ENCODE peak calls at places on chromosomes 16 and 17, in four cellular contexts. M, Z, H and S are unnamed samples.

GRCh38 chr17:3843935-3844516 is 2.0 kb downstream of the NCBP3 start:
- DNase-seq in M (peak), Z (peak), H (no peak), S (no peak)

GRCh38 chr17:7856081-7856791 is 1.1 kb downstream of the NAA38 start:
- DNase-seq in M (no peak), Z (peak), H (no peak), S (peak)

GRCh38 chr17:3043737-3044365 is 19.6 kb downstream of the OR1D5 start:
- DNase-seq in M (no peak), Z (no peak), H (no peak), S (no peak)

GRCh38 chr16:79163666-79164377 is 436.7 kb downstream of the MAF start:
- DNase-seq in M (peak), Z (no peak), H (no peak), S (no peak)

GRCh38 chr17:36728030-36728991 is 126.9 kb downstream of the MRM1 start:
- DNase-seq in M (no peak), Z (no peak), H (no peak), S (no peak)

GRCh38 chr16:72590179-72590937 is 418.4 kb upstream of the PMFBP1 start:
- DNase-seq in M (no peak), Z (no peak), H (no peak), S (no peak)

GRCh38 chr16:52117171-52117570 is 429.8 kb downstream of the TOX3 start:
- DNase-seq in M (no peak), Z (no peak), H (no peak), S (no peak)

GRCh38 chr17:38915639-38915995 is 9.8 kb upstream of the LASP1NB start:
- DNase-seq in M (no peak), Z (no peak), H (no peak), S (no peak)

GRCh38 chr16:72974142-72974769 is 73.7 kb downstream of the ZFHX3 start:
- DNase-seq in M (no peak), Z (no peak), H (no peak), S (no peak)

GRCh38 chr17:61408151-61409041 is 8.8 kb downstream of the TBX2 start:
- DNase-seq in M (no peak), Z (peak), H (no peak), S (no peak)

GRCh38 chr16:30761427-30761927 is 385 bp downstream of the CFAP119 start:
- DNase-seq in M (peak), Z (peak), H (no peak), S (peak)

GRCh38 chr17:36935681-36936454 is 1.4 kb upstream of the LHX1 start:
- DNase-seq in M (no peak), Z (peak), H (no peak), S (no peak)

GRCh38 chr16:85524630-85525463 is 88.3 kb upstream of the GSE1 start:
- DNase-seq in M (peak), Z (no peak), H (no peak), S (no peak)

GRCh38 chr16:31382485-31383161 is 10.5 kb upstream of the ITGAD start:
- DNase-seq in M (no peak), Z (peak), H (peak), S (peak)

GRCh38 chr16:66948034-66948821 is 12.8 kb upstream of the CES3 start:
- DNase-seq in M (no peak), Z (no peak), H (no peak), S (no peak)

GRCh38 chr16:64339052-64339770 is 782.7 kb downstream of the CDH11 start:
- DNase-seq in M (no peak), Z (no peak), H (no peak), S (no peak)

GRCh38 chr16:57409870-57410585 is 5.5 kb downstream of the CCL17 start:
- DNase-seq in M (no peak), Z (peak), H (no peak), S (no peak)

GRCh38 chr16:47308601-47309000 is 152.3 kb downstream of the ITFG1 start:
- DNase-seq in M (no peak), Z (no peak), H (no peak), S (no peak)

GRCh38 chr16:29988346-29989075 is 6.9 kb downstream of the HIRIP3 start:
- DNase-seq in M (no peak), Z (no peak), H (no peak), S (no peak)

GRCh38 chr17:13484020-13484419 is 117.7 kb downstream of the HS3ST3A1 start:
- DNase-seq in M (no peak), Z (no peak), H (no peak), S (no peak)

GRCh38 chr17:47413872-47414271 is 90.1 kb downstream of the EFCAB13 start:
- DNase-seq in M (no peak), Z (no peak), H (no peak), S (no peak)

GRCh38 chr17:9064311-9064834 is 43.1 kb downstream of the NTN1 start:
- DNase-seq in M (no peak), Z (no peak), H (no peak), S (no peak)

GRCh38 chr17:74760404-74761105 is 12.1 kb downstream of the NHERF1 start:
- DNase-seq in M (no peak), Z (no peak), H (no peak), S (no peak)

GRCh38 chr16:56191807-56192643 is 736 bp downstream of the GNAO1 start:
- DNase-seq in M (no peak), Z (no peak), H (no peak), S (no peak)
- H2BK15ac ChIP-seq in M (no peak), Z (no peak), H (no peak), S (peak)

DNA sequence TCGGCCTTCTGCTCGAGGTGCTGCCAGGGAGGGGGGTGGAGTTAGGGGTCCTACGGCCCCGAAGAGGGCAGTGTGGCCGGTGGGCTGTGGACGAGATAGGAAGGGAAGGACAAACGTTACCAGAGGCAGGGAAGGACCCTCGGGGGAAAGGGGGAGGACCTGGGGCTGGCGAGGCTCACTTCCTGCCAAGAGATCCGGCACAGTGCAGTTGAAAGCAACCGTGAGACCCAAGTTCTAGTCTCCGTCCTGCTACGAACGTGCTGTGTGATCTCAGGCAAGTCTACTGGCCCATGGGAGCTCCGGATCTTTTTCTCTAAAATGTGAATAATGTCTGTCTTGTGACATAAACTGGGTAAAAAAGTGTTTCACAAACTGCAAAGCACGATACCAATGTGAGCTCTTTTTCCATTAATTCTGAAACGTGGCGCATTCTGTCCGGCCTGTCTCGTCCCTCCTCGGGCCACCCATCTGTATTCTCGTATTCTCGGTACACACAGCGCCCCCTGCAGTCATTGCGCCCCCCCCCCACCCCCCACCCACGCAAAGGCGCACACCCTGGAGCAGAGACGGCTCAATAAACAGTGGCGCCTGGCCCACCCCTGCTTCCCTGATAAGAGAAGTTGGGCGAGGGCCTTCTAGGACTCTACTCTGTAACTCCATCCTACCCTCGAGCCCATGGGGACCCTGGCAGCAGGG is 8.8 kb downstream of the CYGB start:
- DNase-seq in M (peak), Z (no peak), H (no peak), S (no peak)
- H2BK12ac ChIP-seq in M (peak), Z (no peak), H (peak), S (no peak)

DNA sequence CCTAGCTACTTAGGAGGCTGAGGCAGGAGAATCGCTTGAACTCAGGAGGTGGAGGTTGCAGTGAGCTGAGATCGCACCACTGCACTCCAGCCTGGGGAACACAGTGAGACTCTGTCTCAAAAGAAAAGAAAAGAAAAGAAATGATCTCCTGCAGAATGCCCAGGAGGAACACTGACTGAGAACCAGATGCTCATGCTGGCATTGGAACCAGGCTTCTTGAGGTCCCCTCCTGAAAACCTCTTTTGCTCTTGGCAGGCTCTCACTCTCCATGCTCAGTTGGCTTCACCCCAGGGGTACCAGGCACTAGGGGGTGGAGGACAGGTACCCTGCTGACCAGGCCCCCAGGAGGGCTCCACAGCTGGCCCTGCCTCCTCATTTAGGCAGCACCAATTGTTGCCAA is 8.5 kb upstream of the TNFRSF17 start:
- DNase-seq in M (no peak), Z (no peak), H (no peak), S (no peak)
- H2BK15ac ChIP-seq in M (no peak), Z (no peak), H (no peak), S (no peak)

GRCh38 chr17:44137891-44138709 is 3.6 kb upstream of the HROB start:
- DNase-seq in M (peak), Z (peak), H (peak), S (peak)
- H2BK12ac ChIP-seq in M (peak), Z (no peak), H (peak), S (peak)

DNA sequence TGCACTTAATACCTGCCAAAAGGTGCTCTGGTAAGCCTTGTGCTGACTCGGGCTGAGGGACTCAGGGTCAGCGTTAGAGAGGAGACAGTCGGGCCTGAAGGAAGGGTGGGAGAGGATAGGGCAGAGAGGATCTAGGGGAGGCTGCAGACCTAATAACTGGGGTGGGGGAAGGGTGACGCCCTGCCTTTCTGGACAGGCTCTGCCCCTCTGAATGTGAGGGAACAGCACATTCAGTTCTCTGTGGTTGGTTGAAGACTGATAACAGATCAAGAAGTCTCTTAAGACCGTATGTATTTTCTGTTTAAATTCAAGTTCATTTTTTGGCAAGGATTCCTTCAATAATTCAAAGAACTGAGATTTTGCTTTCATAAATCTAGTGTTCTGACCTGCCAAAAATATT is 56.2 kb upstream of the TEKT3 start:
- DNase-seq in M (no peak), Z (no peak), H (no peak), S (no peak)
- H2BK15ac ChIP-seq in M (peak), Z (no peak), H (no peak), S (no peak)